ENCODE peak calls at places on chromosome 9, in four cellular contexts. B is stimulated activated CD4-positive, alpha-beta T cell treated with anti-CD3 and anti-CD28 coated beads, Interleukin-2, amount 100 ng/mL, for 48 hours; K is EL; U is GM06990. D is an unnamed sample.

GRCh38 chr9:134734270-134734669 is 92.7 kb downstream of the COL5A1 start:
- DNase-seq in B (no peak), K (peak), U (no peak), D (no peak)

GRCh38 chr9:137485343-137486140 is 26.4 kb upstream of the NSMF start:
- DNase-seq in B (no peak), K (no peak), U (no peak), D (peak)

GRCh38 chr9:95494022-95494415 is 22.8 kb downstream of the PTCH1 start:
- DNase-seq in B (peak), K (no peak), U (peak), D (peak)

GRCh38 chr9:113879906-113880305 is 3.8 kb downstream of the ZNF618 start:
- DNase-seq in B (no peak), K (no peak), U (no peak), D (no peak)

GRCh38 chr9:116693233-116693731 is 6.2 kb downstream of the TRIM32 start:
- DNase-seq in B (no peak), K (peak), U (no peak), D (no peak)

GRCh38 chr9:134716067-134716466 is 74.5 kb downstream of the COL5A1 start:
- DNase-seq in B (no peak), K (no peak), U (no peak), D (no peak)

GRCh38 chr9:96048116-96048953 is 172.8 kb downstream of the ERCC6L2 start:
- DNase-seq in B (peak), K (no peak), U (no peak), D (no peak)

GRCh38 chr9:3281399-3281798 is 244.4 kb downstream of the RFX3 start:
- DNase-seq in B (no peak), K (no peak), U (no peak), D (no peak)

GRCh38 chr9:109498195-109499060 is at the start of gene PTPN3:
- DNase-seq in B (no peak), K (peak), U (no peak), D (peak)

GRCh38 chr9:90881648-90882047 is 80.0 kb downstream of the SYK start:
- DNase-seq in B (no peak), K (no peak), U (peak), D (peak)

GRCh38 chr9:76687861-76688374 is 76.3 kb upstream of the PCA3 start:
- DNase-seq in B (no peak), K (peak), U (no peak), D (peak)

GRCh38 chr9:93911871-93912554 is 43.1 kb downstream of the BARX1 start:
- DNase-seq in B (no peak), K (no peak), U (no peak), D (peak)

GRCh38 chr9:90808890-90809685 is 7.5 kb downstream of the SYK start:
- DNase-seq in B (no peak), K (no peak), U (no peak), D (no peak)

GRCh38 chr9:78472111-78472510 is 175.2 kb downstream of the PSAT1 start:
- DNase-seq in B (no peak), K (no peak), U (no peak), D (no peak)

GRCh38 chr9:96617439-96618185 is 2.0 kb downstream of the CDC14B start:
- DNase-seq in B (no peak), K (no peak), U (no peak), D (no peak)

GRCh38 chr9:75083188-75083976 is 4.6 kb downstream of the NMRK1 start:
- DNase-seq in B (no peak), K (no peak), U (no peak), D (no peak)

GRCh38 chr9:136061405-136061804 is 33.7 kb downstream of the NACC2 start:
- DNase-seq in B (no peak), K (no peak), U (no peak), D (no peak)

GRCh38 chr9:75148551-75148950 is 60.2 kb downstream of the OSTF1 start:
- DNase-seq in B (no peak), K (peak), U (no peak), D (no peak)

GRCh38 chr9:29697011-29697410 is 2123.7 kb upstream of the C9orf72 start:
- DNase-seq in B (no peak), K (peak), U (no peak), D (no peak)

GRCh38 chr9:135864447-135865049 is 42.8 kb downstream of the CAMSAP1 start:
- DNase-seq in B (peak), K (peak), U (no peak), D (peak)

GRCh38 chr9:114893622-114894021 is 36.8 kb downstream of the TNFSF8 start:
- DNase-seq in B (no peak), K (peak), U (no peak), D (no peak)

GRCh38 chr9:131282688-131283422 is 6.5 kb upstream of the FAM78A start:
- DNase-seq in B (no peak), K (no peak), U (no peak), D (no peak)

GRCh38 chr9:133370680-133371079 is 5.2 kb downstream of the SURF4 start:
- DNase-seq in B (no peak), K (no peak), U (no peak), D (no peak)

GRCh38 chr9:92808726-92809451 is 44.3 kb upstream of the BICD2 start:
- DNase-seq in B (peak), K (peak), U (peak), D (peak)

GRCh38 chr9:107361816-107362215 is 78.7 kb downstream of the RAD23B start:
- DNase-seq in B (no peak), K (no peak), U (no peak), D (no peak)

GRCh38 chr9:137083418-137084004 is 3.3 kb upstream of the MAN1B1 start:
- DNase-seq in B (no peak), K (peak), U (no peak), D (no peak)

GRCh38 chr9:91421987-91422765 is 1.5 kb downstream of the NFIL3 start:
- DNase-seq in B (no peak), K (peak), U (no peak), D (no peak)

GRCh38 chr9:89986190-89986589 is 381.4 kb downstream of the GADD45G start:
- DNase-seq in B (peak), K (no peak), U (no peak), D (no peak)

GRCh38 chr9:71819115-71819739 is 50.9 kb upstream of the CEMIP2 start:
- DNase-seq in B (peak), K (peak), U (no peak), D (peak)

GRCh38 chr9:134732392-134733110 is 90.9 kb downstream of the COL5A1 start:
- DNase-seq in B (no peak), K (no peak), U (no peak), D (no peak)

GRCh38 chr9:34659592-34660253 is 2.7 kb downstream of the CCL27 start:
- DNase-seq in B (no peak), K (no peak), U (no peak), D (no peak)